ENCODE peak calls at places on chromosomes 16 and 17, in eight cellular contexts. P is stimulated activated effector memory CD8-positive, alpha-beta T cell treated with anti-CD3 and anti-CD28 coated beads, Interleukin-12 subunit alpha, Interleukin-12 subunit beta, amount 100 ng/mL, for 72 hours; O is astrocyte of the spinal cord; T is amygdala; Y is fibroblast of pulmonary artery; F is GM13977; V is H7; M is AG04450. U is an unnamed sample.

GRCh38 chr16:85028638-85029412 is 1.2 kb downstream of the KIAA0513 start:
- DNase-seq in V (peak), P (peak), O (peak), T (no peak), Y (no peak), F (peak), M (no peak), U (peak)

GRCh38 chr17:76700627-76701470 is 9.9 kb downstream of the MXRA7 start:
- DNase-seq in O (peak), T (no peak), Y (peak), F (no peak), M (peak), P (no peak), V (peak), U (peak)

GRCh38 chr17:44354582-44355309 is 8.9 kb downstream of the FAM171A2 start:
- DNase-seq in T (no peak), Y (no peak), M (no peak), V (peak), P (peak), F (peak), O (no peak), U (no peak)

GRCh38 chr17:39870776-39871175 is 2.8 kb downstream of the ZPBP2 start:
- DNase-seq in T (no peak), Y (no peak), P (no peak), F (no peak), O (no peak), V (no peak), M (no peak), U (no peak)

GRCh38 chr16:13779676-13780075 is 140.3 kb upstream of the ERCC4 start:
- DNase-seq in Y (no peak), P (no peak), T (no peak), F (no peak), M (no peak), V (no peak), O (no peak), U (no peak)

GRCh38 chr17:80452173-80452915 is 24.1 kb downstream of the NPTX1 start:
- DNase-seq in F (no peak), V (no peak), M (no peak), O (no peak), P (no peak), Y (no peak), T (no peak), U (no peak)

GRCh38 chr17:59804910-59805381 is 87.8 kb downstream of the TUBD1 start:
- DNase-seq in M (no peak), F (no peak), T (no peak), Y (peak), O (no peak), P (no peak), V (no peak), U (no peak)

GRCh38 chr17:44119062-44119461 is 4.4 kb downstream of the HDAC5 start:
- DNase-seq in O (no peak), M (no peak), T (no peak), P (no peak), Y (no peak), V (peak), F (no peak), U (no peak)

GRCh38 chr16:10493276-10493675 is 87.1 kb downstream of the EMP2 start:
- DNase-seq in P (no peak), V (no peak), M (no peak), F (no peak), O (no peak), T (no peak), Y (no peak), U (no peak)

GRCh38 chr17:16215273-16215964 is at the start of gene NCOR1:
- DNase-seq in M (peak), F (peak), O (peak), Y (peak), T (peak), P (peak), V (peak), U (peak)

GRCh38 chr17:43360739-43361498 is 37.9 kb upstream of the ARL4D start:
- DNase-seq in T (peak), P (peak), O (peak), F (peak), Y (peak), M (peak), V (peak), U (peak)

GRCh38 chr17:57045868-57046671 is 39.0 kb upstream of the AKAP1 start:
- DNase-seq in Y (no peak), V (peak), M (no peak), O (no peak), T (no peak), F (peak), P (peak), U (no peak)

GRCh38 chr16:9372934-9373890 is 281.8 kb downstream of the HAPSTR1 start:
- DNase-seq in M (no peak), T (no peak), V (peak), P (no peak), Y (no peak), F (no peak), O (no peak), U (no peak)

GRCh38 chr16:69611103-69611640 is 45.4 kb downstream of the NFAT5 start:
- DNase-seq in F (no peak), O (no peak), Y (no peak), V (no peak), P (no peak), T (no peak), M (no peak), U (no peak)

GRCh38 chr16:8660841-8661301 is 13.5 kb upstream of the ABAT start:
- DNase-seq in M (peak), V (peak), Y (peak), F (peak), O (peak), P (peak), T (no peak), U (peak)

GRCh38 chr17:67549787-67550186 is 167.9 kb upstream of the NOL11 start:
- DNase-seq in V (no peak), M (no peak), P (no peak), F (no peak), T (no peak), O (no peak), Y (peak), U (no peak)